ENCODE peak calls at places on chromosomes 11 and 22, in eight cellular contexts. T is T-helper 1 cell, B is KG1, U is GM23248, V is DMS53, Y is neural progenitor cell, N is mucosa of descending colon, Q is DMS153. F is an unnamed sample.

GRCh38 chr22:30246962-30247376 is 410 bp upstream of the LIF start:
- DNase-seq in T (no peak), B (no peak), U (no peak), V (no peak), Y (no peak), N (peak), Q (no peak), F (peak)

GRCh38 chr22:31217890-31218287 is 5.8 kb downstream of the LIMK2 start:
- DNase-seq in T (no peak), B (no peak), U (peak), V (no peak), Y (no peak), N (no peak), Q (no peak), F (no peak)

GRCh38 chr22:21685164-21685513 is 19.3 kb downstream of the PPIL2 start:
- DNase-seq in T (no peak), B (no peak), U (no peak), V (no peak), Y (no peak), N (no peak), Q (no peak), F (no peak)

GRCh38 chr11:91778758-91779157 is 445.9 kb upstream of the FAT3 start:
- DNase-seq in T (no peak), B (no peak), U (no peak), V (no peak), Y (no peak), N (no peak), Q (no peak), F (no peak)

GRCh38 chr22:46374663-46375474 is 39.4 kb downstream of the TRMU start:
- DNase-seq in T (no peak), B (no peak), U (no peak), V (peak), Y (no peak), N (peak), Q (no peak), F (peak)

GRCh38 chr11:123519055-123519796 is 89.2 kb downstream of the GRAMD1B start:
- DNase-seq in T (no peak), B (no peak), U (peak), V (no peak), Y (no peak), N (no peak), Q (no peak), F (no peak)

GRCh38 chr11:44622721-44623258 is 57.3 kb downstream of the CD82 start:
- DNase-seq in T (no peak), B (no peak), U (no peak), V (no peak), Y (no peak), N (no peak), Q (no peak), F (no peak)

GRCh38 chr22:43001271-43002197 is 13.4 kb downstream of the PACSIN2 start:
- DNase-seq in T (no peak), B (no peak), U (peak), V (no peak), Y (no peak), N (no peak), Q (no peak), F (no peak)

GRCh38 chr11:112417339-112417738 is 156.7 kb upstream of the PLET1 start:
- DNase-seq in T (no peak), B (no peak), U (no peak), V (no peak), Y (no peak), N (no peak), Q (no peak), F (no peak)

GRCh38 chr11:77072851-77073327 is 6.1 kb downstream of the CAPN5 start:
- DNase-seq in T (no peak), B (no peak), U (no peak), V (peak), Y (no peak), N (no peak), Q (no peak), F (no peak)

GRCh38 chr11:3164138-3164539 is 971 bp downstream of the OSBPL5 start:
- DNase-seq in T (no peak), B (no peak), U (peak), V (no peak), Y (no peak), N (no peak), Q (no peak), F (peak)

GRCh38 chr11:94602430-94603372 is 35.5 kb downstream of the PIWIL4 start:
- DNase-seq in T (no peak), B (peak), U (peak), V (peak), Y (no peak), N (peak), Q (no peak), F (peak)

GRCh38 chr11:108871152-108871551 is 206.3 kb downstream of the DDX10 start:
- DNase-seq in T (no peak), B (no peak), U (peak), V (peak), Y (peak), N (peak), Q (no peak), F (no peak)

GRCh38 chr11:83717551-83717950 is 431.4 kb upstream of the CCDC90B start:
- DNase-seq in T (no peak), B (no peak), U (peak), V (no peak), Y (no peak), N (no peak), Q (no peak), F (no peak)

GRCh38 chr22:49301398-49302149 is 526.1 kb downstream of the BRD1 start:
- DNase-seq in T (no peak), B (no peak), U (no peak), V (no peak), Y (no peak), N (no peak), Q (no peak), F (no peak)

GRCh38 chr11:980438-981365 is 55.0 kb downstream of the AP2A2 start:
- DNase-seq in T (no peak), B (no peak), U (peak), V (peak), Y (no peak), N (no peak), Q (no peak), F (no peak)

GRCh38 chr22:26172389-26172990 is 3.2 kb downstream of the SEZ6L start:
- DNase-seq in T (no peak), B (peak), U (peak), V (peak), Y (peak), N (peak), Q (peak), F (peak)

GRCh38 chr11:120543816-120544215 is 32.3 kb downstream of the GRIK4 start:
- DNase-seq in T (no peak), B (no peak), U (no peak), V (no peak), Y (no peak), N (no peak), Q (no peak), F (no peak)

F was measured in transverse colon.